ENCODE peak calls at places on chromosomes 2 and 18, in six cellular contexts. S is cardiac fibroblast, O is H1, E is adrenal gland, Q is NCI-H1436, H is Right ventricle myocardium superior. A is an unnamed sample.

GRCh38 chr18:23921716-23922285 is 92.8 kb upstream of the TTC39C start:
- DNase-seq in S (no peak), O (no peak), E (no peak), Q (no peak), H (no peak), A (no peak)

GRCh38 chr18:10928971-10929373 is 220.4 kb downstream of the PIEZO2 start:
- DNase-seq in S (no peak), O (no peak), E (no peak), Q (no peak), H (no peak), A (no peak)

GRCh38 chr2:95314964-95315611 is 17.9 kb downstream of the KCNIP3 start:
- DNase-seq in S (peak), O (peak), E (peak), Q (no peak), H (no peak), A (peak)

GRCh38 chr2:71856709-71857525 is 290.7 kb downstream of the CYP26B1 start:
- DNase-seq in S (peak), O (no peak), E (no peak), Q (no peak), H (no peak), A (no peak)

GRCh38 chr2:203484266-203485112 is 50.6 kb downstream of the RAPH1 start:
- DNase-seq in S (peak), O (no peak), E (peak), Q (no peak), H (no peak), A (no peak)

GRCh38 chr2:204012081-204012653 is 75.6 kb downstream of the ICOS start:
- DNase-seq in S (no peak), O (no peak), E (no peak), Q (no peak), H (no peak), A (peak)

GRCh38 chr2:191189112-191189635 is 38.4 kb upstream of the STAT4 start:
- DNase-seq in S (no peak), O (no peak), E (no peak), Q (no peak), H (no peak), A (no peak)

GRCh38 chr2:239717706-239718105 is 307.4 kb downstream of the NDUFA10 start:
- DNase-seq in S (no peak), O (no peak), E (no peak), Q (no peak), H (no peak), A (no peak)

GRCh38 chr2:84556190-84556589 is 39.9 kb downstream of the DNAH6 start:
- DNase-seq in S (no peak), O (no peak), E (no peak), Q (no peak), H (no peak), A (no peak)